ENCODE peak calls at places on chromosomes 4 and X, in five cellular contexts. J, O, U, L and A are unnamed samples.
A peak's percentile ranks its signal among the peaks of the same experiment; 100 is the strongest.

GRCh38 chr4:143021384-143021783 is 163.3 kb upstream of the USP38 start:
- DNase-seq in J (no peak), O (no peak), U (no peak), L (no peak), A (no peak)

GRCh38 chrX:48816014-48816810 is 10.1 kb upstream of the ERAS start:
- DNase-seq in J (no peak), O (no peak), U (no peak), L (no peak), A (no peak)

GRCh38 chr4:112823631-112824030 is 186.7 kb downstream of the LARP7 start:
- DNase-seq in J (no peak), O (no peak), U (no peak), L (no peak), A (no peak)

GRCh38 chrX:14673764-14674163 is 144.4 kb downstream of the GLRA2 start:
- DNase-seq in J (no peak), O (no peak), U (peak; percentile 89), L (peak; percentile 29), A (no peak)

GRCh38 chr4:772118-772517 is 53.8 kb downstream of the CPLX1 start:
- DNase-seq in J (no peak), O (no peak), U (no peak), L (no peak), A (no peak)

GRCh38 chr4:99859618-99860017 is 34.6 kb downstream of the LAMTOR3 start:
- DNase-seq in J (no peak), O (no peak), U (no peak), L (no peak), A (no peak)

GRCh38 chr4:120672558-120673147 is 249.9 kb downstream of the PRDM5 start:
- DNase-seq in J (no peak), O (peak; percentile 41), U (peak; percentile 37), L (no peak), A (no peak)

GRCh38 chr4:2937146-2937857 is 25.9 kb downstream of the NOP14 start:
- DNase-seq in J (no peak), O (peak; percentile 46), U (no peak), L (peak; percentile 65), A (no peak)

GRCh38 chr4:123419885-123420743 is 23.5 kb downstream of the SPRY1 start:
- DNase-seq in J (no peak), O (no peak), U (no peak), L (no peak), A (no peak)

GRCh38 chrX:103446665-103447302 is 70.4 kb downstream of the BEX3 start:
- DNase-seq in J (no peak), O (no peak), U (no peak), L (peak; percentile 1), A (no peak)

GRCh38 chr4:110586137-110586850 is 36.6 kb downstream of the PITX2 start:
- DNase-seq in J (no peak), O (no peak), U (peak; percentile 69), L (no peak), A (no peak)

GRCh38 chr4:72553540-72553939 is 15.5 kb downstream of the ADAMTS3 start:
- DNase-seq in J (no peak), O (no peak), U (no peak), L (no peak), A (no peak)

GRCh38 chr4:185880571-185880970 is 68.6 kb upstream of the SORBS2 start:
- DNase-seq in J (no peak), O (no peak), U (no peak), L (no peak), A (no peak)

GRCh38 chr4:133131829-133132485 is 17.1 kb upstream of the PCDH10 start:
- DNase-seq in J (no peak), O (no peak), U (no peak), L (no peak), A (no peak)

GRCh38 chr4:6201580-6202091 is 1.3 kb upstream of the JAKMIP1 start:
- DNase-seq in J (no peak), O (no peak), U (no peak), L (no peak), A (no peak)

GRCh38 chr4:89538171-89538570 is 230.6 kb upstream of the GPRIN3 start:
- DNase-seq in J (no peak), O (no peak), U (no peak), L (no peak), A (no peak)

GRCh38 chr4:89539374-89539773 is 231.8 kb upstream of the GPRIN3 start:
- DNase-seq in J (no peak), O (no peak), U (peak; percentile 95), L (no peak), A (no peak)

GRCh38 chr4:89541998-89542397 is 234.4 kb upstream of the GPRIN3 start:
- DNase-seq in J (no peak), O (no peak), U (no peak), L (no peak), A (no peak)

GRCh38 chr4:89538886-89539285 is 231.3 kb upstream of the GPRIN3 start:
- DNase-seq in J (no peak), O (no peak), U (peak; percentile 55), L (no peak), A (no peak)

GRCh38 chr4:89539797-89540711 is 232.5 kb upstream of the GPRIN3 start:
- DNase-seq in J (no peak), O (no peak), U (peak; percentile 62), L (no peak), A (no peak)
- H4K91ac ChIP-seq in J (no peak overlapping the region), O (no peak overlapping the region), U (no peak overlapping the region), L (no peak overlapping the region), A (no peak overlapping the region)

DNA sequence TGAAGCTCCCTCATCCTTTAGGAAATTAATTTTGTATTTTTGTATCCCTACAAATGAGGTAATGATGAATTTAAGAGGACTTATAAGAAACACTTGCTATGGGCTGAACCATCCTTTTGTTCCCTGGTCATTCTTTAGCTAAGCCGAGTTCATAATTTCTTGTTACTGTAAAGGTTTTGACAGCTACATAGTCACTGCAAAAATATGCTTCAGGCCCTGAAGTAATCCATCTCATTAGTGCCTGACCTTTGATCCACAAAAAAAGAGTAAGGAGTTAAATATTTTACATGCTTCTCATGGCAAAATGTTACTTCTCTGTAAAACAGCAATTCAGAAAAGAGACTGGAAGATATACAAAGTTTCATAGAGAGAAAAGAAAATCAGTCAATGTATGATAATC is 290.6 kb upstream of the SLIT2 start:
- DNase-seq in J (no peak), O (no peak), U (peak; percentile 19), L (no peak), A (no peak)
- H2BK12ac ChIP-seq in J (no peak overlapping the region), O (no peak overlapping the region), U (no peak overlapping the region), L (no peak overlapping the region), A (no peak overlapping the region)

GRCh38 chrX:15856580-15856979 is 2.0 kb upstream of the AP1S2 start:
- DNase-seq in J (no peak), O (no peak), U (no peak), L (no peak), A (no peak)

GRCh38 chrX:15853586-15854079 is 980 bp downstream of the AP1S2 start:
- DNase-seq in J (no peak), O (no peak), U (peak; percentile 25), L (no peak), A (no peak)

GRCh38 chrX:15854080-15854655 is 445 bp downstream of the AP1S2 start:
- DNase-seq in J (no peak), O (peak; percentile 57), U (peak; percentile 39), L (no peak), A (peak; percentile 51)

GRCh38 chrX:15855562-15856256 is 1.1 kb upstream of the AP1S2 start:
- DNase-seq in J (no peak), O (no peak), U (peak; percentile 15), L (no peak), A (no peak)

GRCh38 chrX:15854712-15855561 is at the start of gene AP1S2:
- DNase-seq in J (peak; percentile 75), O (peak; percentile 98), U (peak; percentile 92), L (peak; percentile 88), A (peak; percentile 86)
- H3K23ac ChIP-seq in J (no peak within 1 kb of the TSS), O (no peak within 1 kb of the TSS), U (no peak within 1 kb of the TSS), L (no peak within 1 kb of the TSS), A (no peak within 1 kb of the TSS)

GRCh38 chr4:140052050-140052449 is 101.9 kb downstream of the MAML3 start:
- DNase-seq in J (no peak), O (no peak), U (peak; percentile 46), L (no peak), A (no peak)
- H4K91ac ChIP-seq in J (no peak overlapping the region), O (no peak overlapping the region), U (no peak overlapping the region), L (peak overlapping the region; percentile 19), A (no peak overlapping the region)

GRCh38 chrX:42220083-42220482 is 296.7 kb upstream of the CASK start:
- DNase-seq in J (no peak), O (no peak), U (no peak), L (no peak), A (no peak)
- H2BK12ac ChIP-seq in J (no peak overlapping the region), O (no peak overlapping the region), U (no peak overlapping the region), L (no peak overlapping the region), A (no peak overlapping the region)

DNA sequence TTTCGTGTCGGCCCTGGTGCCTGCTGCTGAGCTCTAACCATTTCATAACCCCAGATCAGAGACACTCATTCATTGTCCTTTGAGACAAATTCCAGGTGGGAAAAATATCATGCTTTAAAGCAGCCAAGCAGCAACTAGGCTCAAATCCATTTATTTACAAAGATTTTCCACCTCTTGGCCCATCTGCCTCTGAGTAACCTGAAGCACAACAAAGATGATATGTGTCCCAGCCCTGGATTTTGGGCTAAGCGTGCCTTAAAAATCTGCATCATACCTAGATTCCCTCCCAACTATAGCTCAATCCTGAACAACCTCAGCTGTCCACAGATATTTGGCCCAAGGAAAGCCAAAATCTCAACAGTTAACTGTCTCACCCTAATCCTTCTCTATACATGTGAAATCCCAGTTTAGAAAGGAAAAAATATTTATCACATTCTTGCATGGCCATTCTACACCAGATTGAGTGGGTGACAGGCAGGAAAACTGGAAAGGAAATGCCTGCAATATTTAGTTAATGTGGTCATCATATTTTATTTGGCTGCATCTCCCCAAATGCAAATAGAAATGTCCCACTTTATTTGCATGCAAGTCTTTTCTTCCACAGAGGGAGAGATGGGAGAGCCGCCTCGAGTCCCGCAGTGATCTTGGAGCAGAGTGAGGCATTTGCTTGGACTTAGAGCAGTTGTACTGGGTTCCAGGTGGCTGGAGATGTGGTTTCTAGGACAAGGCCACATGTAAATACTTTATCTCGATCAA is 146.4 kb upstream of the EOLA2 start:
- DNase-seq in J (no peak), O (no peak), U (no peak), L (no peak), A (no peak)
- H3K23ac ChIP-seq in J (no peak overlapping the region), O (no peak overlapping the region), U (no peak overlapping the region), L (no peak overlapping the region), A (no peak overlapping the region)